ENCODE peak calls at places on chromosomes 6 and 20, in eight cellular contexts. D, B, M, C, Z, K, H and V are unnamed samples.

GRCh38 chr6:20367716-20368485 is 33.8 kb upstream of the E2F3 start:
- DNase-seq in D (no peak), B (no peak), M (no peak), C (peak; percentile 42), Z (no peak), K (peak; percentile 16), H (no peak), V (no peak)

GRCh38 chr6:145731432-145731831 is 3.9 kb downstream of the EPM2A start:
- DNase-seq in D (no peak), B (no peak), M (peak; percentile 39), C (no peak), Z (no peak), K (no peak), H (no peak), V (no peak)

GRCh38 chr6:148538251-148539190 is 195.9 kb downstream of the SASH1 start:
- DNase-seq in D (no peak), B (no peak), M (peak; percentile 47), C (peak; percentile 73), Z (no peak), K (no peak), H (no peak), V (no peak)

GRCh38 chr20:1119128-1119505 is 715 bp downstream of the PSMF1 start:
- DNase-seq in D (no peak), B (no peak), M (no peak), C (no peak), Z (no peak), K (no peak), H (no peak), V (no peak)

GRCh38 chr6:63640062-63640461 is 4.5 kb downstream of the PHF3 start:
- DNase-seq in D (no peak), B (no peak), M (peak; percentile 39), C (peak; percentile 79), Z (no peak), K (no peak), H (no peak), V (no peak)

GRCh38 chr20:35001596-35002362 is 46.1 kb downstream of the MYH7B start:
- DNase-seq in D (no peak), B (no peak), M (no peak), C (no peak), Z (no peak), K (peak; percentile 15), H (no peak), V (no peak)

GRCh38 chr6:156977527-156978291 is 200.5 kb downstream of the ARID1B start:
- DNase-seq in D (no peak), B (no peak), M (peak; percentile 71), C (peak; percentile 47), Z (peak; percentile 58), K (no peak), H (peak; percentile 77), V (no peak)

GRCh38 chr6:50007821-50008220 is 14.0 kb downstream of the DEFB110 start:
- DNase-seq in D (no peak), B (no peak), M (no peak), C (peak; percentile 57), Z (no peak), K (no peak), H (no peak), V (no peak)

GRCh38 chr20:46639587-46639986 is 11.7 kb downstream of the SLC13A3 start:
- DNase-seq in D (no peak), B (no peak), M (no peak), C (no peak), Z (no peak), K (no peak), H (no peak), V (no peak)

GRCh38 chr6:28353981-28354676 is 4.4 kb downstream of the ZKSCAN3 start:
- DNase-seq in D (peak; percentile 47), B (peak; percentile 82), M (peak; percentile 81), C (peak; percentile 33), Z (peak; percentile 70), K (no peak), H (no peak), V (peak; percentile 67)

GRCh38 chr6:114735118-114735730 is 392.4 kb upstream of the HS3ST5 start:
- DNase-seq in D (no peak), B (no peak), M (no peak), C (no peak), Z (no peak), K (peak; percentile 59), H (no peak), V (no peak)

GRCh38 chr6:39087197-39087596 is 27.8 kb downstream of the SAYSD1 start:
- DNase-seq in D (no peak), B (no peak), M (no peak), C (no peak), Z (no peak), K (no peak), H (no peak), V (no peak)

GRCh38 chr20:33846291-33846916 is 35.3 kb downstream of the CHMP4B start:
- DNase-seq in D (peak; percentile 36), B (no peak), M (peak; percentile 89), C (peak; percentile 29), Z (peak; percentile 43), K (no peak), H (no peak), V (peak; percentile 55)

GRCh38 chr6:88263591-88263990 is 97.4 kb upstream of the CNR1 start:
- DNase-seq in D (no peak), B (no peak), M (peak; percentile 12), C (no peak), Z (no peak), K (no peak), H (no peak), V (no peak)

GRCh38 chr6:99338188-99338587 is 11.3 kb downstream of the FAXC start:
- DNase-seq in D (no peak), B (no peak), M (no peak), C (no peak), Z (no peak), K (no peak), H (no peak), V (no peak)

GRCh38 chr6:81769834-81770233 is 17.4 kb upstream of the TENT5A start:
- DNase-seq in D (no peak), B (no peak), M (no peak), C (peak; percentile 54), Z (no peak), K (peak; percentile 50), H (no peak), V (no peak)

GRCh38 chr6:35485402-35485877 is 11.4 kb downstream of the TEAD3 start:
- DNase-seq in D (peak; percentile 70), B (peak; percentile 77), M (peak; percentile 68), C (no peak), Z (peak; percentile 75), K (peak; percentile 42), H (no peak), V (no peak)

GRCh38 chr20:60469829-60470228 is 511.6 kb downstream of the CDH26 start:
- DNase-seq in D (no peak), B (no peak), M (no peak), C (no peak), Z (no peak), K (no peak), H (no peak), V (no peak)

GRCh38 chr20:44083220-44083933 is 103.6 kb downstream of the JPH2 start:
- DNase-seq in D (no peak), B (no peak), M (no peak), C (peak; percentile 58), Z (no peak), K (peak; percentile 83), H (peak; percentile 39), V (peak; percentile 52)

GRCh38 chr6:100446922-100447899 is 17.5 kb downstream of the SIM1 start:
- DNase-seq in D (no peak), B (no peak), M (peak; percentile 37), C (no peak), Z (no peak), K (no peak), H (no peak), V (no peak)

DNA sequence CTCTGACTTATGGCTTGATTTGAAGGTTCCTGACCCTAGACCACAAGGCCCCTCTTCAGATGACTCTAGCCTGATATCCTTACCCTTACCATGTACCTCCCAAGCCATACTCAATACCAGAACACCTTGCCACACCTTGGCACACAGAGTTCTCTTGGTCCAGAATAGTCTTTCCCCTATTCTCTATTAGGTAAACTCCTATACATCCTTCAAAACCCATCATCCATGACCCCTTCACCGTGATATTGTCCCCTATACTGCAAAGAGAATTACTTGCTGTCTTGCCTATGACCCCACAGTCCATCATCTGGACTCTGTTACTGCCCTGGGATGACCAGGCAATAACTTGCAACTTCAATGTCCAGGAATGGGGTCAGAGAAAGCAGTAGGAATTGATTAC is 31.8 kb upstream of the DSN1 start:
- DNase-seq in D (no peak), B (no peak), M (no peak), C (no peak), Z (no peak), K (no peak), H (no peak), V (no peak)
- H3K36me3 ChIP-seq in D (peaks cover 81% of the 10 kb centered on the region), B (no peaks in the 10 kb centered on the region), M (peaks cover 62% of the 10 kb centered on the region), C (peaks cover 69% of the 10 kb centered on the region), Z (no peaks in the 10 kb centered on the region), K (peaks cover 63% of the 10 kb centered on the region), H (peaks cover 15% of the 10 kb centered on the region), V (peaks cover 25% of the 10 kb centered on the region)

DNA sequence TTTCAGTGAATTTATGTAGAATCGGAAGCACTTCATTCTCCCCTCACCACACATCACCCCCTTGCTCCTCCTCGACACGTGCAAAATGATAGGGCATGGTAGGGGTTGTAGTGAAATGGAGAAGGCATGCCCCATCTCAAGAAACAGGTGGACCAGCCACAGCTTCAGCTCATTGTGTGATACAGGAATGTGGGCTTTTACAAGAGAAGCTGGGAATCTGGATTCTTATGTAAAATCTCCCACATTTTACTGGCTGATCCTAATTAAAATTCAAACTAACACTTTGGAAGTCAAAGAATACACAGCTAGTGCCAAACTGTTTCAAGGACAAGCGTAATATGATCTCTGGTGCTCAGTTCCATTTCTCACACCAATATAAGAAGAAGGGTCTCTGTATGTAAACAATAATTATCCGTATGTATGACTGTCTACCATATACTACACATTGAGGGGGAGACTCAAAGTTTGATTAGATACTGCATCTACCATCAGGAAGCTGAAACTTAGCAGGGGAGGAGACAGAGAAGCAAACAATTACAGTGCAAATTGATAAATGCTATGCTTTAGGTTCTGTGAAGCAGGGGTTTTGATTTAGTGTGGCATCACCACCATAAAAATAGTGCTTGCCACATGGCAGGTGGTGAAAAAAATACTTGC is 24.3 kb upstream of the KIAA0408 start:
- DNase-seq in D (no peak), B (no peak), M (no peak), C (no peak), Z (no peak), K (peak; percentile 7), H (no peak), V (no peak)
- H3K4me3 ChIP-seq in D (no peak overlapping the region), B (no peak overlapping the region), M (no peak overlapping the region), C (no peak overlapping the region), Z (no peak overlapping the region), K (peak overlapping the region; percentile 75), H (no peak overlapping the region), V (no peak overlapping the region)

GRCh38 chr20:62007127-62007647 is 58.5 kb downstream of the TAF4 start:
- DNase-seq in D (no peak), B (no peak), M (no peak), C (no peak), Z (no peak), K (no peak), H (no peak), V (no peak)
- H3K36me3 ChIP-seq in D (peaks cover 90% of the 10 kb centered on the region), B (no peaks in the 10 kb centered on the region), M (peaks cover 32% of the 10 kb centered on the region), C (peaks cover 57% of the 10 kb centered on the region), Z (no peaks in the 10 kb centered on the region), K (peaks cover 66% of the 10 kb centered on the region), H (peaks cover under 1% of the 10 kb centered on the region), V (peaks cover 86% of the 10 kb centered on the region)

DNA sequence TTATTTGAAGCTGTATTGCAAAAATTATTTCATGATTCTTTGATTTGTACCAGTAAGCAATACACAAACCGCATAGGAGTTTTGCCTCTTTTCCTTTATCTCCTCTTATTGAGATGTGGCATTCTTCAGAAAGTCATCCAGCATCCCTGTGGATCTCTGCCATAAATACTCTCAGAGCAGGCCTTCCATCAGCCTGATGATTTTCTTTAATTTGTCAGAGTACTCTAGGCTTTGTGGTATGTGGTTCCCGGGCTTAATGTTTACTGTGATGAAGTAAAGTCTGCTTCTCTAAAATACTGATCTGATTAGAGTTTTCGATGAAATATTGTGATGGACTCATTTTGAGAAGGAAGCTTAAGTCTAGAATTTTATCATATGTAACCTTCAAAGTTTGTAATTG is 31.1 kb upstream of the SLC35D3 start:
- DNase-seq in D (no peak), B (no peak), M (no peak), C (peak; percentile 23), Z (no peak), K (no peak), H (no peak), V (no peak)
- H3K4me3 ChIP-seq in D (no peak overlapping the region), B (no peak overlapping the region), M (no peak overlapping the region), C (no peak overlapping the region), Z (no peak overlapping the region), K (no peak overlapping the region), H (no peak overlapping the region), V (no peak overlapping the region)